ENCODE peak calls at places on chromosome 15, in six cellular contexts. B, O, W, Z, S and I are unnamed samples. For H3K4me1, the result is how much of the 10 kb centered on the place peaks cover.

GRCh38 chr15:69338535-69339213 is 40.0 kb downstream of the PAQR5 start:
- DNase-seq in B (no peak), O (no peak), W (no peak), Z (no peak), S (no peak), I (no peak)

GRCh38 chr15:40388941-40389823 is 6.7 kb downstream of the KNSTRN start:
- DNase-seq in B (no peak), O (peak), W (peak), Z (no peak), S (no peak), I (peak)

GRCh38 chr15:45729146-45729545 is 94.3 kb downstream of the SQOR start:
- DNase-seq in B (no peak), O (no peak), W (no peak), Z (no peak), S (no peak), I (no peak)

GRCh38 chr15:69615756-69616155 is 163.1 kb downstream of the RPLP1 start:
- DNase-seq in B (no peak), O (no peak), W (no peak), Z (no peak), S (no peak), I (no peak)

GRCh38 chr15:51053571-51053970 is 41.1 kb downstream of the TNFAIP8L3 start:
- DNase-seq in B (no peak), O (peak), W (no peak), Z (no peak), S (no peak), I (no peak)

GRCh38 chr15:57553526-57553925 is 38.2 kb upstream of the MYZAP start:
- DNase-seq in B (no peak), O (no peak), W (no peak), Z (no peak), S (no peak), I (no peak)

GRCh38 chr15:67185621-67186225 is 68.7 kb downstream of the AAGAB start:
- DNase-seq in B (no peak), O (no peak), W (peak), Z (no peak), S (peak), I (no peak)

GRCh38 chr15:74529911-74530310 is 11.1 kb upstream of the ARID3B start:
- DNase-seq in B (no peak), O (peak), W (peak), Z (peak), S (no peak), I (no peak)

GRCh38 chr15:77028451-77029165 is 33.7 kb downstream of the PSTPIP1 start:
- DNase-seq in B (no peak), O (no peak), W (no peak), Z (no peak), S (no peak), I (peak)

GRCh38 chr15:68635142-68635541 is 56.3 kb downstream of the CORO2B start:
- DNase-seq in B (peak), O (peak), W (no peak), Z (no peak), S (no peak), I (no peak)

DNA sequence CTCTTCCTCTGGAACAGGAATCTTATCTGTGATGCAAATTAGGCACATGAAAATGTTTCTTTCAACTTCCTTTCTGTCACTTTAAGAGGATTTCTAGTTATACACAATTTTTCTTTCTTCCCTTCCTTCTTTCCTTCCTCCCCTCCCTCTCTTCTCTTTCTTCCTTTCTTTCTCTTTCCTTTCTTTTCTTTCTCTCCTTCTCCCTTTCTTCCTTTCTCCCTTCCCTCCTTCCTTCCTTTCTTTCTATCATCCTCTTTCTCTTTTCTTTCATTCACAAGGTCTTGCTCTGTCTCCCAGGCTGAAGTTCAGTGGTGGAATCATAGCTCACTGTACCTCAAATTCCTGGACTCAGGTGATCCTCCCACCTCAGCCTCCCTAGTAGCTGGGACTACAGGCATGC is 18.0 kb upstream of the C2CD4B start:
- DNase-seq in B (no peak), O (no peak), W (no peak), Z (no peak), S (no peak), I (no peak)
- H3K4me3 ChIP-seq in B (no peak), O (no peak), W (no peak), Z (no peak), S (no peak), I (no peak)

DNA sequence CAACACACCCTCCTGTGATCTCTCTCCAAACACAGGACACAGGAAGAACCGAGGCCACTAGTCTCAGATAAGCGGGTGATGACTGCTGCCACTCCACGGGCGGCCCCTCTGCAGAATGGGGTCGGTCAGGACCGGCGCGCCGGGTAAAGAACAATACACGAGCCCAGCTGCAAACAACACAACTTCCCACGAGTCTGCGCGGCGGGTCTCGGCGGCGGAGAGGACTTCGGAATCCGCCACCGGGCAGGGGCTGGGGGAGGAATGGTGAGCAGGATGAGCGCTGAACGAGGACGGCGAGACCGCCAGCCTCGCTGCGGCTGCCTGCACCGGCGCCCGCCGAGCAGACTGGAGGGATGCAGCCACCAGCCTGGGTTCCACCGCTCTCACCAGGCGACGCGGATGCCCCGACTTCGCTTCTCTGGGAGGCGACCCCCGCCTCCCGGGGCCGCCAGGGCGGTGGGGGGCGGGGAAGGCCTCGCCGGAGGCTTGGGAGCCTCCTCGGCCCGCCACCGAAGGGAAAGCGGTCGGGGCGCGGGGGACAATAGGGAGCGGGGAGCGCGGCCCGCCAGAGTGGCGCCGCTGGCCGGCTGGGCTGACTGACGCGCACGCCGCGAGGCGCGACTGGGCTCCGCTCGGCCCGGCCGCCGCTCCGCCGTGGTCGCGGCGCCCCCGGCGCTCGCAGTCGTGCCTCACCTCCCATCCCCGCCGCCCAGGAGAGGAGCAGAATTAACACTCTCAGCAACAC is 548 bp downstream of the ADAM10 start:
- DNase-seq in B (peak), O (peak), W (peak), Z (peak), S (peak), I (peak)
- TF ChIP-seq CTCF in B (no peak), O (no peak), W (no peak), Z (no peak), S (no peak), I (no peak)

GRCh38 chr15:98003528-98003927 is 43.0 kb downstream of the ARRDC4 start:
- DNase-seq in B (no peak), O (no peak), W (no peak), Z (no peak), S (no peak), I (no peak)
- H3K4me1 ChIP-seq in B (under half), O (under half), W (under half), Z (under half), S (under half), I (under half)

GRCh38 chr15:42108808-42109207 is 14.4 kb upstream of the PLA2G4D start:
- DNase-seq in B (no peak), O (no peak), W (no peak), Z (no peak), S (no peak), I (no peak)

GRCh38 chr15:42106278-42106677 is 11.9 kb upstream of the PLA2G4D start:
- DNase-seq in B (no peak), O (no peak), W (no peak), Z (no peak), S (no peak), I (no peak)

GRCh38 chr15:42110367-42110766 is 16.0 kb upstream of the PLA2G4D start:
- DNase-seq in B (no peak), O (no peak), W (no peak), Z (no peak), S (no peak), I (no peak)

GRCh38 chr15:42108189-42108588 is 13.8 kb upstream of the PLA2G4D start:
- DNase-seq in B (no peak), O (no peak), W (no peak), Z (no peak), S (no peak), I (no peak)

GRCh38 chr15:42107483-42107882 is 13.1 kb upstream of the PLA2G4D start:
- DNase-seq in B (no peak), O (no peak), W (no peak), Z (no peak), S (no peak), I (no peak)
- H3K4me3 ChIP-seq in B (no peak), O (no peak), W (no peak), Z (no peak), S (no peak), I (no peak)

GRCh38 chr15:80727596-80727995 is 32.5 kb downstream of the ABHD17C start:
- DNase-seq in B (no peak), O (no peak), W (no peak), Z (no peak), S (no peak), I (no peak)

GRCh38 chr15:80730931-80731330 is 35.8 kb downstream of the ABHD17C start:
- DNase-seq in B (no peak), O (no peak), W (no peak), Z (no peak), S (no peak), I (no peak)

GRCh38 chr15:80730395-80730794 is 35.3 kb downstream of the ABHD17C start:
- DNase-seq in B (no peak), O (no peak), W (no peak), Z (no peak), S (no peak), I (no peak)

GRCh38 chr15:80732148-80732547 is 37.0 kb downstream of the ABHD17C start:
- DNase-seq in B (no peak), O (no peak), W (peak), Z (no peak), S (no peak), I (no peak)

DNA sequence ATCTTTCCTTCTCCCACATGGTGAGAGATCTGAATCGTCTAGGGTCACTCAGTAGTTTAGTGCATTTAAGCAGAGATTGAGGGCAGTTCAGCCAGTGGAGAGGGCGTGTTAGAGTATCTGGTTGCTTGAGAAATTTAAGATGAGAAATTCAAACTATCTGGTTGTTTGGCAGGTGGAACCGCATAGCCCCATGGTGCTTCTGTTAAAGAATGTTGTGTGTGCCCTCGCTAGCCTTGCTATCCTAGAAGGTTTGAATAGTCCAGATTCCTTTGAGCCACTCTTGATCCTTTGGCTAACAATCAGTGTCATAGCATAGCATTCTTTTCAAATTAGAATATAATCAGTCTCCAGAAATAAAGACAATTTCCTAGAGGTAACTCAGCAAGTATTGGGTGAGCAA is 32.1 kb downstream of the ABHD17C start:
- DNase-seq in B (no peak), O (no peak), W (no peak), Z (no peak), S (no peak), I (no peak)
- TF ChIP-seq CTCF in B (no peak), O (no peak), W (no peak), Z (no peak), S (no peak), I (no peak)

GRCh38 chr15:64761156-64761555 is 14.2 kb downstream of the RBPMS2 start:
- DNase-seq in B (no peak), O (no peak), W (no peak), Z (no peak), S (no peak), I (no peak)
- H3K4me1 ChIP-seq in B (under half), O (under half), W (half or more), Z (under half), S (under half), I (under half)

GRCh38 chr15:65620833-65621232 is 905 bp upstream of the SLC24A1 start:
- DNase-seq in B (no peak), O (no peak), W (no peak), Z (no peak), S (no peak), I (no peak)

GRCh38 chr15:65621638-65622037 is at the start of gene SLC24A1:
- DNase-seq in B (no peak), O (no peak), W (no peak), Z (no peak), S (no peak), I (no peak)

GRCh38 chr15:65623103-65623502 is 1.4 kb downstream of the SLC24A1 start:
- DNase-seq in B (no peak), O (no peak), W (no peak), Z (no peak), S (no peak), I (no peak)

GRCh38 chr15:65619636-65620290 is 2.0 kb upstream of the SLC24A1 start:
- DNase-seq in B (no peak), O (no peak), W (peak), Z (no peak), S (no peak), I (no peak)

DNA sequence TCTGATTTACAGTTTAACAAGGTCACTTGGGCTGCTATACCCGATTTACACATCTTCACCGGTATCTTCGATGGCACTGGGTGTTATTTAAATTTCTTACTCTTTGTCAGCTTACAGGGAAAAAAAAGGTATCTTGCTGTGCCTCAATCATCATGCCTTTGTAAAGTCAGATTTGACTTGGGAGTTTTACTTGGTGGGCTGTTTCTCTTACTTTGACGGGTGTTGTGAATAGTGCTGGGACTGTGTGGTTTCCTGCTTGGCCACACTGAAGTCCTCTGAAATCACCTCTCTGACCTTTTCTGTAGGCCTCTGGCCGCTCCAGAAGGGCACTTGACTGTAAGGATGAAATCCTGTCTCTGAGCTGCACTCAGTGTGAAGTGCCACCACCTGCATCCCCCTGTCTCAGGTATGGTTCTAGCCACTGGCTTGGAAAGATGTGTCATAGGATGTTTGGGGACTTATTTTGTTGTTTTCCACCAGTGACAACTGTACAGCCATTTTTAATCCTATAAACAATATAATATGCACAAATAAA is 3.1 kb upstream of the SLC24A1 start:
- DNase-seq in B (no peak), O (no peak), W (no peak), Z (no peak), S (no peak), I (no peak)
- H3K4me3 ChIP-seq in B (no peak), O (no peak), W (no peak), Z (no peak), S (no peak), I (no peak)

DNA sequence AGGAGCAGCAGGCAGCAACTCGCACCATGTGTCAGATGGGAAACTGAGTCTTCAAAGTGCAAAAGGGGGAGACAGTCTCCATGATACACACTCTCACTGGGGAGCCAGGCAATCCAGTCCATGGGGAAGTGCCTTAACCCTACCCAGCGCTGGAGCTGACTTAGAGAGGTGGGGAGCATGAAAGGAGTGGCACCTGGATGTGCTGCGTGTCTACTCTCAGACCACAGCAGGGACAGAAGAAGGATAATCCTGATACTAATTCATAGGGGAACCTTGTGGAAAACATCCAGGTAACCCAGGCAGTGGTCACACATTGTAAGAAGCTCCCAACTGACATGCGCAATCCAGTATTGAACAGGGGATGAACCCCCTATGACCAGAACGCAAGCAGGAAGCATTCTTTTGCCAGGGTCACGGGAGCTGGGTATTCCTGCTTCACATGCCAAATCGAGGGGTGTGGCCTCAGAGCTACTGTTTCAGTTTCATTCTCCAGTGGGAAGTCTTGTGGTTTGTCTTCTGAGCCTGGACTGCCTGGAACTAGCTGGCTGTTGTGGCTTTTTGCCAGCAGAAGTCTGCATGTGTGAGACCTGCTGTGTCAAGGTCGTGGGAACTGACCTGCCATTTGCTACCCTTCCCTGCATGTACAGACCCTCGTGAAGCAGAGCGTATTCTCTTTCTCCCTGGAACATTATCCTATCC is 367.6 kb upstream of the NDN start:
- DNase-seq in B (no peak), O (no peak), W (no peak), Z (no peak), S (no peak), I (no peak)
- TF ChIP-seq CTCF in B (no peak), O (no peak), W (no peak), Z (no peak), S (no peak), I (no peak)

GRCh38 chr15:31372635-31373091 is 46.0 kb downstream of the KLF13 start:
- DNase-seq in B (peak), O (peak), W (peak), Z (no peak), S (peak), I (no peak)
- H3K4me1 ChIP-seq in B (under half), O (under half), W (under half), Z (under half), S (under half), I (half or more)